ENCODE peak calls at places on chromosomes 13 and 19, in ten cellular contexts. I, N, Z, P, E, R, Q, X, M and B are unnamed samples.

GRCh38 chr19:30160426-30160825 is 211.8 kb upstream of the ZNF536 start:
- DNase-seq in I (no peak), N (no peak), Z (no peak), P (no peak), E (no peak), R (no peak), Q (no peak), X (no peak), M (no peak), B (no peak)

GRCh38 chr13:105847532-105848295 is 687.7 kb downstream of the EFNB2 start:
- DNase-seq in I (no peak), N (no peak), Z (no peak), P (no peak), E (no peak), R (no peak), Q (no peak), X (no peak), M (no peak), B (no peak)

GRCh38 chr19:2627855-2628254 is 74.6 kb downstream of the GNG7 start:
- DNase-seq in I (no peak), N (no peak), Z (no peak), P (no peak), E (no peak), R (no peak), Q (no peak), X (no peak), M (no peak), B (no peak)

GRCh38 chr13:87810920-87811344 is 139.8 kb downstream of the SLITRK5 start:
- DNase-seq in I (no peak), N (no peak), Z (no peak), P (no peak), E (no peak), R (peak), Q (no peak), X (no peak), M (no peak), B (no peak)

GRCh38 chr19:39645800-39646411 is 9.8 kb upstream of the LGALS16 start:
- DNase-seq in I (no peak), N (no peak), Z (no peak), P (no peak), E (peak), R (no peak), Q (no peak), X (no peak), M (no peak), B (no peak)

GRCh38 chr13:76848596-76848995 is 37.6 kb downstream of the KCTD12 start:
- DNase-seq in I (peak), N (peak), Z (no peak), P (no peak), E (no peak), R (no peak), Q (no peak), X (no peak), M (no peak), B (no peak)

GRCh38 chr13:28355822-28356371 is 139.0 kb downstream of the FLT1 start:
- DNase-seq in I (no peak), N (no peak), Z (no peak), P (no peak), E (no peak), R (no peak), Q (no peak), X (no peak), M (no peak), B (no peak)

GRCh38 chr13:112876305-112877000 is 92.6 kb upstream of the MCF2L start:
- DNase-seq in I (no peak), N (no peak), Z (no peak), P (no peak), E (no peak), R (no peak), Q (no peak), X (no peak), M (no peak), B (no peak)

GRCh38 chr13:89726690-89727435 is 1620.6 kb upstream of the MIR17HG start:
- DNase-seq in I (no peak), N (no peak), Z (no peak), P (no peak), E (no peak), R (peak), Q (no peak), X (no peak), M (no peak), B (no peak)

GRCh38 chr13:73056054-73056962 is 2.5 kb upstream of the KLF5 start:
- DNase-seq in I (no peak), N (no peak), Z (no peak), P (no peak), E (no peak), R (peak), Q (no peak), X (no peak), M (no peak), B (no peak)

GRCh38 chr19:12796146-12797071 is 5.1 kb downstream of the JUNB start:
- DNase-seq in I (peak), N (peak), Z (peak), P (peak), E (peak), R (no peak), Q (peak), X (no peak), M (peak), B (no peak)

GRCh38 chr13:110128546-110128945 is 178.4 kb downstream of the COL4A1 start:
- DNase-seq in I (no peak), N (no peak), Z (no peak), P (no peak), E (no peak), R (no peak), Q (no peak), X (no peak), M (no peak), B (no peak)

GRCh38 chr19:50333235-50333736 is 4.1 kb upstream of the KCNC3 start:
- DNase-seq in I (peak), N (peak), Z (peak), P (peak), E (peak), R (peak), Q (peak), X (peak), M (peak), B (no peak)

GRCh38 chr19:46904114-46905060 is 43.6 kb downstream of the ARHGAP35 start:
- DNase-seq in I (peak), N (no peak), Z (no peak), P (peak), E (no peak), R (no peak), Q (peak), X (no peak), M (no peak), B (no peak)

GRCh38 chr19:29302002-29302928 is 89.3 kb upstream of the UQCRFS1 start:
- DNase-seq in I (no peak), N (no peak), Z (no peak), P (no peak), E (no peak), R (no peak), Q (no peak), X (no peak), M (no peak), B (no peak)

GRCh38 chr19:46173886-46174475 is 25.9 kb downstream of the IGFL2 start:
- DNase-seq in I (no peak), N (no peak), Z (no peak), P (no peak), E (no peak), R (no peak), Q (no peak), X (no peak), M (no peak), B (no peak)

GRCh38 chr13:48505597-48506091 is 27.2 kb downstream of the RCBTB2 start:
- DNase-seq in I (no peak), N (peak), Z (peak), P (peak), E (no peak), R (no peak), Q (peak), X (no peak), M (no peak), B (no peak)

GRCh38 chr13:45200701-45201230 is at the start of gene KCTD4:
- DNase-seq in I (no peak), N (no peak), Z (no peak), P (no peak), E (no peak), R (no peak), Q (no peak), X (no peak), M (no peak), B (no peak)

DNA sequence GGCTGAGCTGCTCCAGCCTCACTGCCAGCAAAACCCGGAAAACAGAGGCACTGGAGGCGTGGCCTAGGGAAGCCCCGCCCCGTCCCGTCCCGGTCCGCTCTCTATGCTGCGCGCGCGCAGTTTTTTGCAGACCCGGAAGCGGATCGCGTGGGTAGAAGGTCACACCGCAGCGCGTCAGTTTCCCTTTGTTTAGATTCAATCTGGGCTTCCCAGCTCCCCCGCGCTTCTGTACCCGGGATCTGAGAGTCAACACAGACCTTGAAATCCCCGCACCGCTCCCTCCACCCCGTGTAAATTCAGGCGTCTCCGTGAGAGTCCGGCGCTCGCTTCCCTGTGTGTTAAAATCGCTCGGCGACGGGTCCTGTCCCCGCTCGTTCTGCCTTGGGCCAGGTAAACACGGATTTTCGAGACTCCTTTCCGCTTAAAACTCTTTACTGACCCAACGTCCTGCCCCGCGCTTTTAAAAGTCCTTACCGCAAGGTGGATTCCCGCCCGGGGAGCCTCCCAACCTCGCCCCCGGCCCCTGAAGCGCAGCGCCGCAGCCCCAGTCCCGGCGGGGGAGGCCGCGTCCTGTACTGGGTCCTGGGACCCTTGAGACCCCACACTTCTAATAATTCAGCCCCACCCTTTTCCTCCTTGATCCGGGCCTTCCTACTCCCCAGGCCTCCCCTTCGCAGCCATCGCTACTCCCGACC is at the start of gene ZNF610:
- DNase-seq in I (peak), N (peak), Z (peak), P (peak), E (peak), R (peak), Q (peak), X (peak), M (peak), B (peak)
- TF ChIP-seq POLR2A in I (peak), N (no peak), Z (peak), P (peak), E (peak), R (no peak), Q (peak), X (peak), M (peak), B (peak)

GRCh38 chr13:31314961-31315360 is 115.2 kb downstream of the B3GLCT start:
- DNase-seq in I (no peak), N (no peak), Z (no peak), P (no peak), E (no peak), R (no peak), Q (no peak), X (no peak), M (no peak), B (no peak)
- TF ChIP-seq POLR2A in I (no peak), N (no peak), Z (no peak), P (no peak), E (no peak), R (no peak), Q (no peak), X (no peak), M (no peak), B (no peak)

DNA sequence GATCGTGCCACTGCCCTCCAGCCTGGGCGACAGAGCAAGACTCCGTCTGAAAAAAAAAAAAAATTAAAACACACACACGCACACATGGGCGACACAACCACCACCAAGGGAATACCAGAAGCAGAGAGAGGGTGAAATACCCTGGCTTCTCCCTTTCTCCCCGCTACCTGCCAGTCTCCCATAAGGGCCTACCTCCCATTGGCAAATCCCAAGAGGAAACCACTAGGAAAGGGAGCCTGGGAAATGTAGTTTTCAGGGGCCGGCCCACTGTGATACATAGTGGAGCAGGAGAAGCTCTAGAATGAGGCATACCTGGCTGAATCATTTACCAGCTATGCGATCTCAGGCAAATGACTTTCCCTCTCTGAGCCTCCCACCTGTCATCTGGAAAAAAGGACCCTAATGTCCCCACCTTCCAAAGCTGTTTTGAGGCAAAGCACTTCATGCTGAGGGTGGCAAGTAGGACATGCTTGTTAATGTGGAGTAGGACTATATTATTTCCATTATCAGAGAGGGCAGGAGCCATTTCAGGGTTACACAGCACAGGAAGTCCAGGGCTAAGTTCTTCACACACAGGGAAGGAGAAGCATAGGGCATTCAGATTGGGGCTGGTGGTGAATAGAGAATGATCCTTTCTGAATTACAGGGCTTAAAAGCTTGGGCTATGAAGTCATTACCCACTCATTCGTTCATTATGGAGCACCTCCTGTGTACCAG is 14.3 kb upstream of the HNRNPUL1 start:
- DNase-seq in I (no peak), N (no peak), Z (no peak), P (no peak), E (no peak), R (no peak), Q (no peak), X (no peak), M (no peak), B (no peak)
- TF ChIP-seq POLR2A in I (no peak), N (no peak), Z (no peak), P (no peak), E (no peak), R (no peak), Q (no peak), X (no peak), M (no peak), B (no peak)

GRCh38 chr19:14381689-14382474 is 638 bp downstream of the ADGRE5 start:
- DNase-seq in I (peak), N (no peak), Z (peak), P (peak), E (no peak), R (no peak), Q (peak), X (no peak), M (no peak), B (no peak)
- TF ChIP-seq POLR2A in I (no peak), N (no peak), Z (peak), P (no peak), E (no peak), R (no peak), Q (no peak), X (no peak), M (no peak), B (no peak)

GRCh38 chr19:35009424-35010415 is 9.6 kb downstream of the GRAMD1A start:
- DNase-seq in I (no peak), N (no peak), Z (no peak), P (no peak), E (no peak), R (no peak), Q (no peak), X (no peak), M (no peak), B (no peak)

GRCh38 chr19:35013047-35013819 is 13.1 kb downstream of the GRAMD1A start:
- DNase-seq in I (peak), N (peak), Z (peak), P (peak), E (peak), R (peak), Q (peak), X (peak), M (peak), B (peak)

GRCh38 chr19:35013820-35014754 is 14.0 kb downstream of the GRAMD1A start:
- DNase-seq in I (no peak), N (no peak), Z (peak), P (no peak), E (no peak), R (no peak), Q (no peak), X (no peak), M (no peak), B (no peak)

GRCh38 chr19:35011091-35011689 is 11.1 kb downstream of the GRAMD1A start:
- DNase-seq in I (no peak), N (no peak), Z (peak), P (no peak), E (no peak), R (no peak), Q (no peak), X (no peak), M (no peak), B (no peak)

GRCh38 chr19:35011737-35012682 is 11.9 kb downstream of the GRAMD1A start:
- DNase-seq in I (no peak), N (no peak), Z (no peak), P (no peak), E (no peak), R (no peak), Q (no peak), X (no peak), M (no peak), B (no peak)
- TF ChIP-seq POLR2A in I (no peak), N (no peak), Z (no peak), P (no peak), E (no peak), R (no peak), Q (no peak), X (no peak), M (no peak), B (no peak)

DNA sequence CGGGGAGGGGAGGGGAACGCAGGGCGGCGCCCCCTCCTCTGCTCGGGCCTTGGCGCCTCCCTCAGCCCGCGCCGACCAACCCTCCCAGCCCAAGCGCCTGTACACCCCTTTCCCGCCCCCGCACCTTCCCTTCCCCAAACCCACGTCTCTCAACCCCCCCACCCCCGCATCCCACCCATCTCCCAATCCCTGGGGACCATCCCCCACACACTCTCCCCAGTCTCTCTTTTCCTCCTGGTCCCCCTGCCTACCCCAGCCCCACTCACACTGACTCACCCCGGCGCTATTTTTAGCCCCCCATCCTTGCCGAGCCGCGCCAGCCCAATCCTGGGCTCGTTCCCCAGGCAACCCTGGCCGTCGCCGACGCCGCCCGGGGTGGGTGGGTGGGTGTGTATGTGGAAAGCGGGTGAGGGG is 11.7 kb downstream of the CIC start:
- DNase-seq in I (peak), N (peak), Z (peak), P (peak), E (no peak), R (peak), Q (peak), X (no peak), M (no peak), B (no peak)
- TF ChIP-seq POLR2A in I (no peak), N (no peak), Z (no peak), P (no peak), E (no peak), R (no peak), Q (no peak), X (no peak), M (no peak), B (no peak)